ENCODE peak calls at places on chromosomes 1 and 21, in eight cellular contexts. R is SK-N-SH, B is neural progenitor cell, L is Caco-2, H is tibial nerve, S is body of pancreas, J is esophagus muscularis mucosa, N is IMR-90. A is an unnamed sample.

GRCh38 chr1:33974147-33974546 is 110.3 kb downstream of the HMGB4 start:
- DNase-seq in R (no peak), B (no peak), L (no peak), H (no peak), S (no peak), J (no peak), N (no peak), A (no peak)

GRCh38 chr1:170530972-170531757 is 801 bp upstream of the GORAB start:
- DNase-seq in R (peak; percentile 1), B (peak; percentile 35), L (no peak), H (no peak), S (no peak), J (no peak), N (no peak), A (no peak)

GRCh38 chr21:28445081-28445830 is 547.4 kb downstream of the LTN1 start:
- DNase-seq in R (no peak), B (no peak), L (no peak), H (no peak), S (no peak), J (no peak), N (peak; percentile 91), A (no peak)

GRCh38 chr1:186680031-186681012 is at the start of gene PTGS2:
- DNase-seq in R (peak; percentile 63), B (peak; percentile 88), L (peak; percentile 95), H (peak; percentile 56), S (peak; percentile 76), J (peak; percentile 95), N (peak; percentile 93), A (peak; percentile 64)

GRCh38 chr1:77824083-77824482 is 44.6 kb downstream of the MIGA1 start:
- DNase-seq in R (no peak), B (no peak), L (no peak), H (no peak), S (peak; percentile 10), J (no peak), N (peak; percentile 71), A (no peak)

GRCh38 chr1:18938008-18938706 is 18.3 kb downstream of the IFFO2 start:
- DNase-seq in R (no peak), B (no peak), L (no peak), H (no peak), S (no peak), J (no peak), N (no peak), A (no peak)

GRCh38 chr1:210777914-210778313 is 356.0 kb downstream of the KCNH1 start:
- DNase-seq in R (no peak), B (no peak), L (no peak), H (no peak), S (no peak), J (no peak), N (no peak), A (no peak)

GRCh38 chr1:207010726-207011125 is 21.8 kb downstream of the C1orf116 start:
- DNase-seq in R (no peak), B (no peak), L (no peak), H (no peak), S (no peak), J (no peak), N (no peak), A (no peak)

GRCh38 chr1:65724151-65724550 is 68.5 kb upstream of the PDE4B start:
- DNase-seq in R (no peak), B (no peak), L (no peak), H (no peak), S (no peak), J (no peak), N (no peak), A (no peak)

GRCh38 chr1:88035578-88035977 is 648.5 kb upstream of the PKN2 start:
- DNase-seq in R (no peak), B (no peak), L (no peak), H (no peak), S (no peak), J (no peak), N (no peak), A (no peak)

GRCh38 chr1:226987179-226987536 is 47.1 kb downstream of the COQ8A start:
- DNase-seq in R (no peak), B (no peak), L (no peak), H (no peak), S (no peak), J (peak; percentile 83), N (no peak), A (no peak)

GRCh38 chr21:42145569-42146250 is 73.2 kb upstream of the ABCG1 start:
- DNase-seq in R (peak; percentile 92), B (peak; percentile 79), L (peak; percentile 57), H (no peak), S (peak; percentile 66), J (no peak), N (peak; percentile 54), A (no peak)

DNA sequence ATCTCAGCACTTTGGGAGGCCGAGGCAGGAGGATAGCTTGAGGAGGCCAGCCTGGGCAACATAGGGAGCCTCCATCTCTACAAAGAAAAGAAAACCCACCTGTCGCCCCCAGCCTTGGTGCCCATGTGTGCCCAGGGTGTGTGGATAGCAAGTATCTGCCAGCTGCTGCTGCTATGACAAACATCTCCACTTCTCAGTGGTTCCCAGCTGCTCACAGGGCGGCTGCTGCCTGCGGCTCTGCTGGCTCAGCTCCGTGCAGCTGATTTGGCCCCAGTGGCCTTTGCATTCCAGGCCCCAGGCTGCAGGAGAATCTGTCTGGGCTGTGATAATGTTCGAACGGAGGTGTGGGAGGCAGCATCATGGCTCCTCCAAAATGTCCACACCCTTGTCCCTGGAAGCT is 10.6 kb upstream of the TTC34 start:
- DNase-seq in R (no peak), B (no peak), L (no peak), H (no peak), S (no peak), J (no peak), N (no peak), A (no peak)
- H3K9me3 ChIP-seq in R (no peaks in the 10 kb centered on the region), B (no peaks in the 10 kb centered on the region), L (no peaks in the 10 kb centered on the region), H (no peaks in the 10 kb centered on the region), S (no peaks in the 10 kb centered on the region), J (peaks cover 14% of the 10 kb centered on the region), N (peaks cover 52% of the 10 kb centered on the region), A (no peaks in the 10 kb centered on the region)

GRCh38 chr1:152380932-152381331 is 21.1 kb upstream of the FLG2 start:
- DNase-seq in R (no peak), B (no peak), L (no peak), H (no peak), S (no peak), J (no peak), N (no peak), A (no peak)
- H3K9me3 ChIP-seq in R (no peaks in the 10 kb centered on the region), B (peaks cover 42% of the 10 kb centered on the region), L (no peaks in the 10 kb centered on the region), H (no peaks in the 10 kb centered on the region), S (no peaks in the 10 kb centered on the region), J (no peaks in the 10 kb centered on the region), N (no peaks in the 10 kb centered on the region), A (no peaks in the 10 kb centered on the region)

DNA sequence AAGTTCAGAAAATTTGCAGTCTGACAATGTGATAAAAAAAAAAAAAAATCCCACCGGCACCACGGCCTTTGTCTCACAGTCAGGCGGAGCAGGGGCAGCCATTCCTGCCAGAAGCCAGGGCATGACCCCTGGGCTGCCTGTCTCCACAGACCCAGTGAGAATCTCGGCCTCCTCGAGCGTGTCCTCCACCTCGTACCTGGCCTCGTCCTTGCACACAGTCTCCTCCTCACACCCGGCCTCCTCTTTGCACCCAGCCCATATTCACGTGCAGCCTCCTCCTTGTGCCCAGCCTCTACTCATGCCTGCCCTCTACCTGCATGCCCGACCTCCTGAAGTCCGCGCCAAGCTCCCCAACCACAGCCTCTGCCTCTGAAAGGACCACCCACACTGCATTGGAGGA is 182.0 kb downstream of the AGBL4 start:
- DNase-seq in R (no peak), B (no peak), L (no peak), H (no peak), S (no peak), J (no peak), N (no peak), A (no peak)
- H3K9me3 ChIP-seq in R (no peaks in the 10 kb centered on the region), B (peaks cover 27% of the 10 kb centered on the region), L (no peaks in the 10 kb centered on the region), H (peaks cover 18% of the 10 kb centered on the region), S (no peaks in the 10 kb centered on the region), J (peaks cover 23% of the 10 kb centered on the region), N (peaks cover 40% of the 10 kb centered on the region), A (no peaks in the 10 kb centered on the region)

GRCh38 chr21:9763807-9764206 is 757.6 kb upstream of the TPTE start:
- DNase-seq in R (no peak), B (no peak), L (no peak), H (no peak), S (no peak), J (no peak), N (no peak), A (no peak)
- H3K9me3 ChIP-seq in R (no peaks in the 10 kb centered on the region), B (peaks cover 84% of the 10 kb centered on the region), L (peaks cover 8% of the 10 kb centered on the region), H (no peaks in the 10 kb centered on the region), S (no peaks in the 10 kb centered on the region), J (no peaks in the 10 kb centered on the region), N (peaks cover 37% of the 10 kb centered on the region), A (no peaks in the 10 kb centered on the region)

GRCh38 chr1:116231752-116232151 is 120.6 kb downstream of the MAB21L3 start:
- DNase-seq in R (no peak), B (no peak), L (no peak), H (no peak), S (peak; percentile 78), J (no peak), N (no peak), A (peak; percentile 23)
- H3K9me3 ChIP-seq in R (no peaks in the 10 kb centered on the region), B (no peaks in the 10 kb centered on the region), L (no peaks in the 10 kb centered on the region), H (no peaks in the 10 kb centered on the region), S (no peaks in the 10 kb centered on the region), J (no peaks in the 10 kb centered on the region), N (no peaks in the 10 kb centered on the region), A (no peaks in the 10 kb centered on the region)

GRCh38 chr1:3146458-3146857 is 77.5 kb downstream of the PRDM16 start:
- DNase-seq in R (no peak), B (no peak), L (no peak), H (no peak), S (no peak), J (no peak), N (no peak), A (no peak)
- H3K9me3 ChIP-seq in R (no peaks in the 10 kb centered on the region), B (no peaks in the 10 kb centered on the region), L (no peaks in the 10 kb centered on the region), H (no peaks in the 10 kb centered on the region), S (no peaks in the 10 kb centered on the region), J (no peaks in the 10 kb centered on the region), N (peaks cover 16% of the 10 kb centered on the region), A (no peaks in the 10 kb centered on the region)

GRCh38 chr1:152410028-152410427 is 4.0 kb downstream of the CRNN start:
- DNase-seq in R (no peak), B (no peak), L (no peak), H (no peak), S (no peak), J (no peak), N (no peak), A (no peak)

GRCh38 chr1:152413909-152414308 is at the start of gene CRNN:
- DNase-seq in R (no peak), B (no peak), L (no peak), H (no peak), S (no peak), J (no peak), N (no peak), A (no peak)

GRCh38 chr1:152411144-152411543 is 2.9 kb downstream of the CRNN start:
- DNase-seq in R (no peak), B (no peak), L (no peak), H (no peak), S (peak; percentile 40), J (no peak), N (no peak), A (no peak)

GRCh38 chr1:152410599-152410998 is 3.5 kb downstream of the CRNN start:
- DNase-seq in R (no peak), B (no peak), L (no peak), H (no peak), S (peak; percentile 11), J (no peak), N (peak; percentile 1), A (no peak)

DNA sequence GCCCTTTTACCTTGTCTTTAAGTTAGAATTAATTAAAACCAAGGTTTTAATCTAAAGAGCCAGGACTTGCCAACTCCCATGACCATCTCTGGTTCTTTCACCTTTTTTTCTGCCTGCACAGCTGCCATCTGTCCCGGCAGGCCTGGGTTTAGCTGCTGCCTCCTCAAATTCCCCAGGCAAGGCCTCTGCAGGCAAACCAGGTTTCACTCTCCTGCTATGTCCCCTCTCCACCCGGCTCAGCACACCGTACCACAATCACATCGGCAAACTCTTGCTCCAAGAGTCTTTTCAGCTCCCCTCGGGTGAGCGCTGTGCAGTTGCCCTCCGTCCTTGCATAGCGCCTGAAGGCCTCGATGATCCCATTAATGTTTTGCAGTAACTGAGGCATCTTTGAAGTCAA is 2.2 kb downstream of the CRNN start:
- DNase-seq in R (no peak), B (no peak), L (no peak), H (no peak), S (no peak), J (no peak), N (no peak), A (no peak)
- H3K9me3 ChIP-seq in R (no peaks in the 10 kb centered on the region), B (peaks cover 7% of the 10 kb centered on the region), L (no peaks in the 10 kb centered on the region), H (no peaks in the 10 kb centered on the region), S (no peaks in the 10 kb centered on the region), J (no peaks in the 10 kb centered on the region), N (no peaks in the 10 kb centered on the region), A (no peaks in the 10 kb centered on the region)

A was measured in right lobe of liver.